ENCODE peak calls at places on chromosomes 1 and 21, in six cellular contexts. J, F, V, B, W and Z are unnamed samples.

GRCh38 chr1:29774355-29774754 is 538.0 kb downstream of the PTPRU start:
- DNase-seq in V (no peak), F (no peak), B (no peak), J (no peak), W (no peak), Z (no peak)

GRCh38 chr1:116163533-116163932 is 52.3 kb downstream of the MAB21L3 start:
- DNase-seq in W (no peak), F (no peak), B (no peak), J (no peak), V (no peak), Z (no peak)

GRCh38 chr1:229303855-229304254 is 32.9 kb downstream of the RAB4A start:
- DNase-seq in V (no peak), W (no peak), J (no peak), F (no peak), B (no peak), Z (no peak)

GRCh38 chr1:85484264-85484663 is 19.3 kb upstream of the DDAH1 start:
- DNase-seq in B (no peak), J (no peak), V (no peak), W (no peak), F (no peak), Z (no peak)

GRCh38 chr1:73671530-73671929 is 526.4 kb downstream of the LRRIQ3 start:
- DNase-seq in B (no peak), V (no peak), F (no peak), J (no peak), W (no peak), Z (no peak)

GRCh38 chr21:41766883-41767605 is at the start of gene RIPK4:
- DNase-seq in J (peak; percentile 80), F (no peak), W (peak; percentile 95), V (peak; percentile 89), B (no peak), Z (peak; percentile 73)

GRCh38 chr1:155134858-155135415 is 715 bp upstream of the SLC50A1 start:
- DNase-seq in J (peak; percentile 99), W (peak; percentile 97), F (peak; percentile 97), V (peak; percentile 96), B (peak; percentile 94), Z (peak; percentile 94)

GRCh38 chr1:181117648-181118449 is 29.3 kb downstream of the IER5 start:
- DNase-seq in J (peak; percentile 87), F (no peak), B (no peak), W (peak; percentile 69), V (peak; percentile 95), Z (no peak)

GRCh38 chr1:5579966-5580365 is 412.3 kb downstream of the NPHP4 start:
- DNase-seq in J (no peak), F (no peak), B (no peak), V (no peak), W (no peak), Z (no peak)

GRCh38 chr1:115980998-115981993 is 5.0 kb downstream of the SLC22A15 start:
- DNase-seq in W (peak; percentile 62), B (no peak), J (peak; percentile 80), V (peak; percentile 17), F (no peak), Z (no peak)

GRCh38 chr1:7300893-7301292 is 470.2 kb upstream of the VAMP3 start:
- DNase-seq in V (no peak), W (peak; percentile 72), J (peak; percentile 95), F (no peak), B (no peak), Z (no peak)

GRCh38 chr1:19067187-19067911 is 110.9 kb upstream of the IFFO2 start:
- DNase-seq in J (no peak), W (no peak), V (peak; percentile 69), F (no peak), B (no peak), Z (no peak)

GRCh38 chr1:156705918-156706646 is 699 bp upstream of the CRABP2 start:
- DNase-seq in W (peak; percentile 90), B (no peak), J (peak; percentile 73), F (peak; percentile 66), V (peak; percentile 57), Z (peak; percentile 59)

GRCh38 chr1:93346472-93346991 is 825 bp downstream of the DR1 start:
- DNase-seq in J (peak; percentile 68), B (peak; percentile 20), F (no peak), W (peak; percentile 39), V (no peak), Z (no peak)

GRCh38 chr1:230109871-230110667 is 43.0 kb downstream of the GALNT2 start:
- DNase-seq in F (no peak), V (no peak), B (no peak), W (peak; percentile 68), J (no peak), Z (no peak)

GRCh38 chr21:38496224-38496623 is 2.1 kb downstream of the ERG start:
- DNase-seq in B (no peak), F (no peak), V (no peak), J (no peak), W (no peak), Z (no peak)

GRCh38 chr1:68453060-68453665 is 3.4 kb upstream of the RPE65 start:
- DNase-seq in F (no peak), V (no peak), J (peak; percentile 14), W (no peak), B (no peak), Z (no peak)

GRCh38 chr1:94434339-94435092 is 16.3 kb downstream of the ABCD3 start:
- DNase-seq in F (no peak), W (no peak), B (no peak), V (no peak), J (peak; percentile 36), Z (no peak)
- H3K9me3 ChIP-seq in F (peaks cover 7% of the 10 kb centered on the region), W (peaks cover 8% of the 10 kb centered on the region), B (no peaks in the 10 kb centered on the region), V (no peaks in the 10 kb centered on the region), J (no peaks in the 10 kb centered on the region), Z (no peaks in the 10 kb centered on the region)

DNA sequence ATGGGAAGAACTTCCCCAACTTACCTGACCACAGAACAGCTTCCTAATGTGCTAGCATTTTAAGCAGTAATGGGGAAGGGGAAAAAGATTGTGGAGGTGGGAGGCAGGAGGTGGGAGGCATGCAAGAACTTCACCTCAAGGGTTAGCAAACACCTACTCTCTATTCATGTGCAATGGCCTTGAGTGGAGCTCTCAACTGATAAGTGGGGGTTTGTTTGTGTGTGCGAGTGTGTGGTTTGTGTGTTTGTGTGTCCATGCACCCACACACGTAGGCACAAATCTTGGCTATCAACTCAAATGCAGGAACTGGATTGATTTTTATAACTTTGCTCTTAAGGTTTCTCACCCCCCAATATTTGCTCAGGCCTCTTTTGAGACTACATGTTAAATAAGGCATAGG is 78.6 kb downstream of the SYT6 start:
- DNase-seq in V (no peak), F (no peak), W (no peak), J (no peak), B (no peak), Z (no peak)
- H3K27ac ChIP-seq in V (no peak overlapping the region), F (no peak overlapping the region), W (no peak overlapping the region), J (no peak overlapping the region), B (no peak overlapping the region), Z (no peak overlapping the region)

DNA sequence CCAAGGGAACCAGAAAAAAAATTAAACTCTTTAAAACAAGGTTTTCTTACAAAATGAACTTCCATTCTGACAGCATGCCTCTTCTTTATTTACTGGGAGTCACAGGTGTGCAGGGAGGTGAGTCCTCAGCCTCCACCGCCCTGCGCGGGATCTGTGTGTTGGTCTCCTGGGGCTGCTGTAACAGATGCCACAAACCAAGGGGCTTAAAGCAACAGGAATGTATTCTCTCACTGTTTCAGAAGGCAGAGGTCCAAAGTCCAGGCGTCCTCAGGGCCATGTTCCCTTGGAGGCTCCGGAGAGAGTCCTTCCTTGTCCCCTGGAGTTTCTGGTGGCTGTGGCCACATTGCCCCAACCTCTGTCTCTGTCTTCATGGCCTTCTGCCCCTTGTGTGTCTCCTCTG is 123.6 kb upstream of the C1orf174 start:
- DNase-seq in J (no peak), F (peak; percentile 26), W (peak; percentile 4), B (no peak), V (no peak), Z (peak; percentile 40)
- H3K9me3 ChIP-seq in J (no peaks in the 10 kb centered on the region), F (no peaks in the 10 kb centered on the region), W (no peaks in the 10 kb centered on the region), B (no peaks in the 10 kb centered on the region), V (no peaks in the 10 kb centered on the region), Z (no peaks in the 10 kb centered on the region)

DNA sequence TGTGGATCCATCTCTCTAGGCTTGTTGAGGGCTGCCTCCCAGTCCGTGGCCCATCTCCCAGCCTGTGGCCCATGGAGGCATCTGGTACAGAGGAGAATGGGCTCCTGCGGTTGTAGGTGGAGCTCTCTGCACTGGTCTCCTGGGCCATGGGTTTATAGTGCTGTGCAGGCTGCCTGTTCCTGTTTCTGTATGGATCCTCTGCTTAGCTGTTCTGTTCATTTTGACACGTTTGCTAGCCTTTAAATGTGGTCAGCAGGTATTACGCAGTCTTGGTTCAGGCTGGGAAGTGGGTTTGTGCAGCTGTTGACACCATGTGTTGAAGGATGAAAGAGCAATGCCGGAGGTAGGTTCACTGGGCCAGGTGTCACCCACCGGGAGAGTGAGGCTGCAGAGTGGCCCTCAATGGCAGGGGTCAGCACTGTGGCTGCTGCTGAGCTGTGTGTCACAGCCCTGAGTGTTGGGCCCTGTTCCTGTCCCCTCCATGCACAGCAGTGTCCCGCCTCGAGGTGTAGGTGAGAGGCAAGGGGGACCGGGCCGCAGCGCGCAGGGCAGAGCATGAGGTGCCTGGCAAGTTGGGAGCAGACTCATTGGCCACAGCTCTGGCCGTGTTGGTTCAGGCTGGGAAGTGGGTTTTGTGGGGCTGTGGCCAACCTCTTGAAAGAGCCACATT is 39.0 kb downstream of the SNAP47 start:
- DNase-seq in J (no peak), B (no peak), W (no peak), F (no peak), V (no peak), Z (no peak)
- H3K27ac ChIP-seq in J (no peak overlapping the region), B (no peak overlapping the region), W (no peak overlapping the region), F (no peak overlapping the region), V (no peak overlapping the region), Z (no peak overlapping the region)

GRCh38 chr1:152859696-152860095 is at the start of gene LCE7A:
- DNase-seq in W (no peak), F (no peak), V (no peak), B (no peak), J (no peak), Z (no peak)
- H3K9me3 ChIP-seq in W (peaks cover 4% of the 10 kb centered on the region), F (no peaks in the 10 kb centered on the region), V (no peaks in the 10 kb centered on the region), B (no peaks in the 10 kb centered on the region), J (no peaks in the 10 kb centered on the region), Z (no peaks in the 10 kb centered on the region)

DNA sequence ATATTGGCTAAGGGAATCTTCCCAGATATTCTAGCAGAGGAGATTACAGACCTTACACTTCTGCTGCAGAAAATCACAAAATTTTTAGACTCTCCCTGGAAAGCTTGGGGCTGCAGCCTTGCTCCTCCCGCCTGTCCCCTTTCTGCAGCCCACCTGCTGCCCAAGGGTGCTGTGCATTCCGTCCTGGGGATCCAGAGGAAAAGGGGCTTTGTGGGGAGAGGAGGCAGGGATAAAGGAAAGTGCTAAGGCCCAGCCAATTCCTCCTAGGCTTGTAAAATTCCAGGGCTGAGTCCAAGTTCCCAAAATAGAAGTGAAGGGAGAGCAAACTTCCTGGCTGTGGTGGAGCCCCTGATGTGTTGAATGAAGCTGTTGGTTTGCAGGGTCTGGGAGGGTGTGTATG is 68.6 kb downstream of the TLR5 start:
- DNase-seq in B (no peak), W (no peak), F (no peak), V (no peak), J (no peak), Z (no peak)
- H3K27ac ChIP-seq in B (peak overlapping the region; percentile 59), W (peak overlapping the region; percentile 78), F (peak overlapping the region; percentile 50), V (peak overlapping the region; percentile 28), J (no peak overlapping the region), Z (peak overlapping the region; percentile 58)

GRCh38 chr1:2836333-2836970 is 35.0 kb upstream of the TTC34 start:
- DNase-seq in B (no peak), F (no peak), W (no peak), V (no peak), J (no peak), Z (peak; percentile 73)
- H3K9me3 ChIP-seq in B (no peaks in the 10 kb centered on the region), F (no peaks in the 10 kb centered on the region), W (no peaks in the 10 kb centered on the region), V (no peaks in the 10 kb centered on the region), J (no peaks in the 10 kb centered on the region), Z (no peaks in the 10 kb centered on the region)